ENCODE peak calls at places on chromosomes 2 and 18, in six cellular contexts. Y, K, G, X, A and J are unnamed samples.

GRCh38 chr2:1132328-1132964 is 181.8 kb downstream of the SNTG2 start:
- DNase-seq in Y (no peak), K (no peak), G (no peak), X (no peak), A (no peak), J (no peak)

GRCh38 chr2:119475225-119475856 is 43.7 kb downstream of the TMEM37 start:
- DNase-seq in Y (no peak), K (no peak), G (no peak), X (no peak), A (peak), J (no peak)

GRCh38 chr2:10971131-10971854 is 59.6 kb downstream of the KCNF1 start:
- DNase-seq in Y (no peak), K (no peak), G (no peak), X (no peak), A (no peak), J (no peak)

GRCh38 chr2:199471443-199472057 is 13.8 kb upstream of the SATB2 start:
- DNase-seq in Y (peak), K (peak), G (no peak), X (peak), A (peak), J (no peak)

GRCh38 chr2:43405829-43406228 is 179.4 kb upstream of the ZFP36L2 start:
- DNase-seq in Y (peak), K (no peak), G (no peak), X (peak), A (no peak), J (no peak)

GRCh38 chr2:66000888-66001287 is 434.0 kb upstream of the MEIS1 start:
- DNase-seq in Y (no peak), K (no peak), G (no peak), X (no peak), A (no peak), J (no peak)

GRCh38 chr2:28129955-28130695 is 239.6 kb downstream of the BABAM2 start:
- DNase-seq in Y (no peak), K (peak), G (peak), X (peak), A (no peak), J (no peak)

GRCh38 chr2:36322108-36322507 is 33.5 kb upstream of the CRIM1 start:
- DNase-seq in Y (peak), K (peak), G (no peak), X (peak), A (no peak), J (no peak)

GRCh38 chr2:177332992-177333388 is 59.6 kb upstream of the AGPS start:
- DNase-seq in Y (no peak), K (no peak), G (no peak), X (no peak), A (no peak), J (no peak)

GRCh38 chr2:75964646-75965045 is 253.9 kb upstream of the GCFC2 start:
- DNase-seq in Y (no peak), K (no peak), G (no peak), X (peak), A (no peak), J (no peak)

GRCh38 chr18:23883277-23883790 is 131.2 kb upstream of the TTC39C start:
- DNase-seq in Y (no peak), K (peak), G (no peak), X (no peak), A (no peak), J (no peak)

GRCh38 chr2:83584674-83585073 is 874.4 kb downstream of the SUCLG1 start:
- DNase-seq in Y (no peak), K (no peak), G (no peak), X (no peak), A (no peak), J (no peak)

GRCh38 chr18:35172451-35173035 is 68.3 kb upstream of the ZNF397 start:
- DNase-seq in Y (no peak), K (no peak), G (no peak), X (no peak), A (no peak), J (no peak)

GRCh38 chr2:189763908-189764661 is 1.5 kb upstream of the OSGEPL1 start:
- DNase-seq in Y (peak), K (peak), G (no peak), X (peak), A (no peak), J (no peak)

GRCh38 chr2:132776271-132776670 is 106.3 kb upstream of the LYPD1 start:
- DNase-seq in Y (no peak), K (no peak), G (no peak), X (no peak), A (no peak), J (no peak)

GRCh38 chr2:221095381-221095780 is 476.7 kb downstream of the EPHA4 start:
- DNase-seq in Y (no peak), K (no peak), G (no peak), X (no peak), A (no peak), J (no peak)

GRCh38 chr2:212777020-212777491 is 238.5 kb upstream of the ERBB4 start:
- DNase-seq in Y (peak), K (peak), G (no peak), X (peak), A (no peak), J (no peak)

GRCh38 chr18:26017929-26018328 is 72.5 kb downstream of the SS18 start:
- DNase-seq in Y (no peak), K (no peak), G (no peak), X (no peak), A (no peak), J (no peak)

GRCh38 chr2:20025065-20025786 is 12.8 kb upstream of the MATN3 start:
- DNase-seq in Y (no peak), K (peak), G (no peak), X (peak), A (no peak), J (no peak)

GRCh38 chr18:31252522-31252921 is 65.4 kb upstream of the DSG1 start:
- DNase-seq in Y (no peak), K (no peak), G (no peak), X (no peak), A (no peak), J (no peak)

GRCh38 chr2:129870646-129871335 is 108.7 kb upstream of the RAB6C start:
- DNase-seq in Y (peak), K (no peak), G (no peak), X (no peak), A (no peak), J (no peak)